ENCODE peak calls at places on chromosome 4, in six cellular contexts. Q, P, B, G, A and I are unnamed samples. For H3K9me3, the result is how much of the 10 kb centered on the place peaks cover.

GRCh38 chr4:98352940-98353339 is 91.8 kb downstream of the RAP1GDS1 start:
- DNase-seq in Q (no peak), B (no peak), P (no peak), A (no peak), G (no peak), I (no peak)

GRCh38 chr4:165209796-165210195 is 2.4 kb downstream of the KLHL2 start:
- DNase-seq in P (no peak), Q (no peak), G (no peak), B (no peak), A (no peak), I (no peak)

GRCh38 chr4:120850048-120850599 is 72.4 kb downstream of the PRDM5 start:
- DNase-seq in G (no peak), P (no peak), A (no peak), B (no peak), Q (no peak), I (no peak)

GRCh38 chr4:53804719-53805118 is 213.4 kb upstream of the LNX1 start:
- DNase-seq in Q (peak), G (peak), B (no peak), P (no peak), A (peak), I (no peak)

GRCh38 chr4:52037730-52038108 is 380 bp downstream of the SGCB start:
- DNase-seq in P (no peak), G (peak), B (no peak), Q (no peak), A (peak), I (peak)

GRCh38 chr4:98657531-98658286 is 702 bp downstream of the TSPAN5 start:
- DNase-seq in Q (no peak), P (no peak), A (peak), B (no peak), G (peak), I (peak)

GRCh38 chr4:153081693-153082092 is 122.5 kb upstream of the TRIM2 start:
- DNase-seq in Q (no peak), P (no peak), G (no peak), A (no peak), B (no peak), I (no peak)

GRCh38 chr4:42234817-42235216 is 82.4 kb upstream of the BEND4 start:
- DNase-seq in G (no peak), Q (no peak), A (no peak), B (no peak), P (no peak), I (no peak)

GRCh38 chr4:10094841-10095240 is 21.8 kb downstream of the WDR1 start:
- DNase-seq in Q (no peak), G (no peak), A (no peak), B (no peak), P (no peak), I (no peak)

GRCh38 chr4:149897784-149898183 is 82.1 kb upstream of the IQCM start:
- DNase-seq in A (no peak), P (no peak), G (no peak), B (no peak), Q (no peak), I (no peak)

GRCh38 chr4:154473497-154473896 is 18.1 kb downstream of the DCHS2 start:
- DNase-seq in G (no peak), A (no peak), Q (no peak), P (no peak), B (no peak), I (no peak)

GRCh38 chr4:187006189-187006618 is 282.5 kb upstream of the FAT1 start:
- DNase-seq in P (peak), Q (no peak), A (no peak), B (no peak), G (no peak), I (no peak)

GRCh38 chr4:121472937-121473721 is 92.3 kb upstream of the QRFPR start:
- DNase-seq in P (no peak), G (no peak), A (no peak), B (no peak), Q (no peak), I (no peak)

GRCh38 chr4:40998680-40999358 is 215.5 kb downstream of the APBB2 start:
- DNase-seq in G (no peak), B (no peak), P (no peak), Q (no peak), A (no peak), I (no peak)

GRCh38 chr4:31411606-31412005 is 691.4 kb downstream of the PCDH7 start:
- DNase-seq in G (no peak), Q (no peak), P (no peak), A (no peak), B (no peak), I (no peak)

GRCh38 chr4:167897116-167897515 is 195.2 kb upstream of the ANXA10 start:
- DNase-seq in G (no peak), P (peak), A (peak), Q (peak), B (no peak), I (no peak)

GRCh38 chr4:172143605-172144314 is 330.6 kb downstream of the GALNTL6 start:
- DNase-seq in G (no peak), Q (no peak), B (no peak), P (no peak), A (no peak), I (no peak)

GRCh38 chr4:108060164-108060563 is 70.5 kb downstream of the HADH start:
- DNase-seq in B (no peak), G (no peak), A (peak), P (peak), Q (peak), I (no peak)

GRCh38 chr4:86910820-86911684 is 18.8 kb upstream of the C4orf36 start:
- DNase-seq in A (no peak), P (no peak), Q (no peak), B (no peak), G (no peak), I (no peak)

GRCh38 chr4:104589264-104589868 is 94.7 kb upstream of the CXXC4 start:
- DNase-seq in B (no peak), P (no peak), G (no peak), Q (no peak), A (no peak), I (no peak)

GRCh38 chr4:73763877-73764276 is 23.5 kb downstream of the CXCL8 start:
- DNase-seq in B (no peak), P (no peak), G (no peak), Q (no peak), A (no peak), I (no peak)

GRCh38 chr4:185956546-185956945 is 112.4 kb upstream of the TLR3 start:
- DNase-seq in B (no peak), P (no peak), Q (no peak), A (no peak), G (no peak), I (no peak)

GRCh38 chr4:148415500-148415899 is 26.7 kb downstream of the NR3C2 start:
- DNase-seq in P (no peak), G (no peak), Q (no peak), B (no peak), A (no peak), I (no peak)

GRCh38 chr4:25884040-25884788 is 21.4 kb upstream of the SEL1L3 start:
- DNase-seq in P (peak), G (no peak), B (no peak), A (no peak), Q (no peak), I (no peak)

GRCh38 chr4:183355405-183355804 is 33.2 kb upstream of the CLDN24 start:
- DNase-seq in P (no peak), Q (no peak), G (no peak), B (no peak), A (no peak), I (no peak)

GRCh38 chr4:102042843-102043802 is 252.6 kb downstream of the BANK1 start:
- DNase-seq in A (no peak), Q (no peak), G (no peak), B (no peak), P (no peak), I (no peak)
- H3K9me3 ChIP-seq in A (under half), Q (under half), G (under half), B (under half), P (under half), I (under half)

GRCh38 chr4:95715830-95716229 is 124.1 kb upstream of the PDHA2 start:
- DNase-seq in A (no peak), B (no peak), P (no peak), Q (no peak), G (no peak), I (no peak)
- H3K9me3 ChIP-seq in A (under half), B (under half), P (under half), Q (under half), G (under half), I (under half)

GRCh38 chr4:4961936-4962335 is 57.3 kb downstream of the CYTL1 start:
- DNase-seq in B (no peak), G (no peak), Q (no peak), P (no peak), A (no peak), I (no peak)
- H3K9me3 ChIP-seq in B (under half), G (under half), Q (under half), P (under half), A (under half), I (under half)

GRCh38 chr4:109355835-109356234 is 53.4 kb upstream of the COL25A1 start:
- DNase-seq in B (no peak), P (no peak), A (no peak), G (no peak), Q (no peak), I (no peak)

GRCh38 chr4:109352941-109353340 is 50.5 kb upstream of the COL25A1 start:
- DNase-seq in B (no peak), Q (no peak), A (no peak), P (no peak), G (no peak), I (no peak)

GRCh38 chr4:109350121-109350520 is 47.7 kb upstream of the COL25A1 start:
- DNase-seq in A (no peak), B (no peak), G (no peak), P (no peak), Q (no peak), I (no peak)
- H3K9me3 ChIP-seq in A (under half), B (under half), G (under half), P (under half), Q (under half), I (under half)

GRCh38 chr4:13856387-13856786 is 228.9 kb upstream of the BOD1L1 start:
- DNase-seq in B (no peak), P (no peak), Q (no peak), A (no peak), G (no peak), I (no peak)
- H3K9me3 ChIP-seq in B (under half), P (under half), Q (under half), A (under half), G (under half), I (under half)

GRCh38 chr4:252065-252601 is 53.1 kb downstream of the ZNF732 start:
- DNase-seq in P (no peak), Q (no peak), B (no peak), A (no peak), G (no peak), I (no peak)

GRCh38 chr4:253936-254756 is 51.1 kb downstream of the ZNF732 start:
- DNase-seq in P (no peak), A (no peak), Q (no peak), G (no peak), B (no peak), I (no peak)

DNA sequence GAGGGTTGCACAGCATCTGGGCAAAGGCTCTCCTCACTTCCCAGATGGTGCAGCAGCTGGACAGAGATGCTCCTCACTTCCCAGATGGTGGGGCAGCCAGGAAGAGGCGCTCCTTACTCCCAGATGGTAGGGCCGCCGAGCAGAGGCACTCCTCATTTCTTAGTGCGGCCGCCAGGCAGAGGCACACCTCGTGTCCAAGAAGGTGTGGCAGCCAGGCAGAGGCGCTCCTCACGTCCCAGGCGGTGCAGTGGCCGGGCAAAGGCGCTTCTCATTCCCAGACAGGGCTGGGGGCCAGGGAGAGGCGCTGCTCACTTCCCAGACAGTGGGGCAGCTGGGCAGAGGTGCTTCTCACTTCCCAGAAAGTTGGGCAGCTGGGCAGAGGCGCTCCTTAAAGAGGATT is 48.8 kb downstream of the ZNF732 start:
- DNase-seq in B (no peak), G (no peak), P (no peak), Q (no peak), A (no peak), I (no peak)
- H3K9me3 ChIP-seq in B (half or more), G (under half), P (under half), Q (under half), A (half or more), I (under half)

GRCh38 chr4:7582313-7583096 is 147.8 kb upstream of the PSAPL1 start:
- DNase-seq in A (no peak), G (no peak), P (no peak), Q (no peak), B (no peak), I (no peak)
- H3K9me3 ChIP-seq in A (under half), G (under half), P (under half), Q (under half), B (under half), I (under half)

DNA sequence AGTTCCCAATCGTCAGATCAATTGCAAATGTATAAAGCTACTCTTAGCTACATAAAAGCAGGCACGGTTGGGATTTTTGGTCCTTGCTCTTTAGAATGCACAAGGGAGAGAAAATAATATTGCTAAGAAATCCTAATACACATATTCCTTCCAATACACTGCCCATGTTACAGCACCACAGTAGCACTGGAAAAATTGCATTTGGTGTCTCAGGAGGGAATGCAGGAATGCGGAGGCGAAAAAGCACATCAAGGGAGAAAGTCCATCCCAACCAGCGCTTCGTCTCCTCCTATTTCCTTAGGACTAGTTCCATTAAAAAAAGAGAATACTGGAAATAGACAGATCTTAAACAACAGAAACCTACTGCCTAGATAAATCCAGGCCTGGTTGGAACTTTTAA is 23.9 kb downstream of the ADGRA3 start:
- DNase-seq in G (no peak), P (no peak), Q (no peak), A (no peak), B (no peak), I (no peak)
- H3K9me3 ChIP-seq in G (under half), P (under half), Q (under half), A (under half), B (under half), I (under half)

DNA sequence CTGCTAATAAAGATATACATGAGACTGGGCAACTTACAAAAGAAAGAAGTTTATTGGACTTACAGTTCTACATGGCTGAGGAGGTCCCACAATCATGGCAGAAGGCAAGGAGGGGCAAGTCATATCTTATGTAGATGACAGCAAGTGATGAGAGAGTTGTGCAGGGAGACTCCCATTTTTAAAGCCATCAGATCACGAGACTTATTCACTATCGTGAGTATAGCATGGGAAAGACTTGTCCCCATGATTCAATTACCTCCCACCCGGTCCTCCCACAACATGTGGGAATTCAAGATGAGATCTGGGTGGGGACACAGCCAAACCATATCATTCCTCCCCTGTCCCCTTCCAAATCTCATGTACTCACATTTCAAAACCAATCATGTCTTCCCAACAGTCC is 50.9 kb upstream of the GRID2 start:
- DNase-seq in A (no peak), P (no peak), B (no peak), G (no peak), Q (no peak), I (no peak)
- H3K9me3 ChIP-seq in A (under half), P (under half), B (under half), G (under half), Q (under half), I (under half)